ENCODE peak calls at places on chromosomes 16 and 17, in eight cellular contexts. C is fibroblast of lung, E is mesenchymal stem cell, A is NCI-H2081, J is globus pallidus, Z is putamen, F is left ventricle myocardium superior, R is HFFc6. U is an unnamed sample.

GRCh38 chr17:13755851-13756250 is 154.1 kb upstream of the HS3ST3A1 start:
- DNase-seq in C (no peak), E (no peak), A (no peak), J (no peak), Z (no peak), F (no peak), R (no peak), U (no peak)

GRCh38 chr16:82192665-82193064 is 22.6 kb upstream of the MPHOSPH6 start:
- DNase-seq in C (peak), E (peak), A (no peak), J (peak), Z (no peak), F (no peak), R (peak), U (peak)

GRCh38 chr17:73431401-73432205 is 119.8 kb upstream of the CDC42EP4 start:
- DNase-seq in C (no peak), E (no peak), A (no peak), J (no peak), Z (no peak), F (peak), R (no peak), U (no peak)

GRCh38 chr17:47669060-47669459 is 19.3 kb downstream of the KPNB1 start:
- DNase-seq in C (no peak), E (no peak), A (no peak), J (no peak), Z (no peak), F (no peak), R (no peak), U (no peak)

GRCh38 chr16:52537463-52537862 is 9.5 kb downstream of the TOX3 start:
- DNase-seq in C (peak), E (no peak), A (no peak), J (no peak), Z (no peak), F (no peak), R (no peak), U (no peak)

GRCh38 chr17:16623282-16623681 is 30.4 kb downstream of the ZNF624 start:
- DNase-seq in C (no peak), E (no peak), A (no peak), J (no peak), Z (no peak), F (no peak), R (no peak), U (no peak)

GRCh38 chr17:40436631-40437030 is 6.6 kb upstream of the IGFBP4 start:
- DNase-seq in C (no peak), E (no peak), A (no peak), J (no peak), Z (no peak), F (peak), R (no peak), U (no peak)

GRCh38 chr16:50261707-50262235 is 4.6 kb upstream of the ADCY7 start:
- DNase-seq in C (no peak), E (no peak), A (no peak), J (no peak), Z (no peak), F (no peak), R (no peak), U (no peak)

GRCh38 chr17:77736207-77736600 is 222.3 kb upstream of the TNRC6C start:
- DNase-seq in C (no peak), E (no peak), A (peak), J (no peak), Z (no peak), F (no peak), R (no peak), U (no peak)

GRCh38 chr17:80163315-80163714 is 6.5 kb upstream of the CARD14 start:
- DNase-seq in C (no peak), E (no peak), A (no peak), J (no peak), Z (no peak), F (no peak), R (no peak), U (no peak)

GRCh38 chr16:68091604-68092261 is 6.6 kb downstream of the NFATC3 start:
- DNase-seq in C (peak), E (peak), A (peak), J (no peak), Z (no peak), F (no peak), R (peak), U (peak)

GRCh38 chr16:46629331-46629843 is 8.2 kb upstream of the SHCBP1 start:
- DNase-seq in C (peak), E (peak), A (no peak), J (no peak), Z (no peak), F (no peak), R (peak), U (peak)

GRCh38 chr16:20676268-20676828 is 21.1 kb downstream of the ACSM1 start:
- DNase-seq in C (no peak), E (no peak), A (no peak), J (no peak), Z (no peak), F (no peak), R (no peak), U (no peak)

GRCh38 chr17:37530420-37530819 is 40.7 kb downstream of the DUSP14 start:
- DNase-seq in C (peak), E (peak), A (no peak), J (no peak), Z (no peak), F (no peak), R (peak), U (no peak)

GRCh38 chr16:64392456-64392855 is 729.4 kb downstream of the CDH11 start:
- DNase-seq in C (no peak), E (no peak), A (no peak), J (no peak), Z (peak), F (no peak), R (no peak), U (no peak)

GRCh38 chr17:68441064-68441770 is 16.1 kb downstream of the WIPI1 start:
- DNase-seq in C (no peak), E (peak), A (no peak), J (peak), Z (no peak), F (no peak), R (no peak), U (no peak)

U was measured in H4.